ENCODE peak calls at places on chromosomes 11 and 22, in six cellular contexts. C is globus pallidus, Q is T-cell, L is head of caudate nucleus, M is EL, I is fibroblast of pulmonary artery. Z is an unnamed sample.
A peak's percentile ranks its signal among the peaks of the same experiment; 100 is the strongest.

GRCh38 chr22:39773976-39774539 is 119.5 kb downstream of the ENTHD1 start:
- DNase-seq in M (peak; percentile 24), I (no peak), Q (peak; percentile 5), L (no peak), C (peak; percentile 1), Z (peak; percentile 26)

GRCh38 chr11:47003180-47003877 is 66.8 kb downstream of the CSTPP1 start:
- DNase-seq in L (no peak), M (no peak), C (peak; percentile 50), Q (no peak), I (no peak), Z (no peak)

GRCh38 chr11:128279861-128280260 is 307.5 kb downstream of the ETS1 start:
- DNase-seq in L (no peak), Q (no peak), C (no peak), I (peak; percentile 22), M (peak; percentile 61), Z (no peak)

GRCh38 chr11:74008373-74009229 is at the start of gene UCP3:
- DNase-seq in L (no peak), Q (no peak), I (no peak), M (no peak), C (no peak), Z (no peak)

GRCh38 chr22:40654522-40655167 is 18.1 kb upstream of the MRTFA start:
- DNase-seq in L (peak; percentile 60), C (peak; percentile 78), I (peak; percentile 68), Q (no peak), M (peak; percentile 64), Z (no peak)

GRCh38 chr22:39727541-39727940 is 157.0 kb downstream of the CACNA1I start:
- DNase-seq in M (peak; percentile 11), I (no peak), Q (no peak), C (no peak), L (no peak), Z (no peak)

GRCh38 chr22:45552580-45553332 is 50.1 kb downstream of the FBLN1 start:
- DNase-seq in L (no peak), M (peak; percentile 97), C (no peak), I (peak; percentile 87), Q (no peak), Z (peak; percentile 41)

GRCh38 chr11:20808328-20808727 is 138.9 kb downstream of the NELL1 start:
- DNase-seq in Q (no peak), I (no peak), M (no peak), L (no peak), C (no peak), Z (no peak)

GRCh38 chr11:6576471-6577373 is 26.7 kb downstream of the RRP8 start:
- DNase-seq in L (peak; percentile 89), I (peak; percentile 77), Q (no peak), C (peak; percentile 97), M (peak; percentile 62), Z (no peak)

GRCh38 chr11:2590951-2591754 is 108.6 kb downstream of the KCNQ1OT1 start:
- DNase-seq in C (peak; percentile 93), I (no peak), L (peak; percentile 88), Q (no peak), M (no peak), Z (no peak)

GRCh38 chr22:47883757-47884156 is 1121.3 kb downstream of the TBC1D22A start:
- DNase-seq in M (no peak), I (no peak), Q (no peak), C (no peak), L (no peak), Z (no peak)

GRCh38 chr11:34245043-34245442 is 112.8 kb downstream of the ABTB2 start:
- DNase-seq in M (no peak), Q (no peak), C (no peak), I (no peak), L (no peak), Z (no peak)

GRCh38 chr22:23163665-23164064 is 16.6 kb upstream of the BCR start:
- DNase-seq in M (no peak), C (peak; percentile 85), Q (no peak), L (peak; percentile 82), I (no peak), Z (no peak)

GRCh38 chr11:10323793-10324170 is 18.9 kb downstream of the ADM start:
- DNase-seq in M (no peak), Q (no peak), I (peak; percentile 55), C (no peak), L (no peak), Z (no peak)

GRCh38 chr11:35725880-35726279 is 63.3 kb downstream of the TRIM44 start:
- DNase-seq in C (no peak), I (peak; percentile 66), Q (no peak), L (no peak), M (peak; percentile 76), Z (no peak)

GRCh38 chr22:40453676-40454075 is 83.3 kb downstream of the SGSM3 start:
- DNase-seq in I (no peak), Q (no peak), M (peak; percentile 24), L (no peak), C (no peak), Z (no peak)

GRCh38 chr11:11143849-11144248 is 209.2 kb downstream of the CSNK2A3 start:
- DNase-seq in L (no peak), I (no peak), C (no peak), M (no peak), Q (no peak), Z (no peak)

GRCh38 chr11:9753031-9753430 is 89.2 kb downstream of the SWAP70 start:
- DNase-seq in L (no peak), C (no peak), Q (no peak), M (peak; percentile 82), I (peak; percentile 57), Z (no peak)

GRCh38 chr22:17264321-17265052 is 45.3 kb upstream of the ADA2 start:
- DNase-seq in I (peak; percentile 21), M (peak; percentile 15), C (peak; percentile 70), Q (no peak), L (no peak), Z (no peak)

GRCh38 chr22:21564411-21564810 is 3.1 kb upstream of the UBE2L3 start:
- DNase-seq in M (no peak), Q (no peak), L (no peak), C (no peak), I (no peak), Z (no peak)

GRCh38 chr11:64867748-64868462 is 10.5 kb downstream of the EHD1 start:
- DNase-seq in C (no peak), M (no peak), L (no peak), I (no peak), Q (no peak), Z (no peak)